ENCODE peak calls at places on chromosomes 11 and 22, in nine cellular contexts. L is CD8-positive, alpha-beta T cell; R is activated naive CD4-positive, alpha-beta T cell; A is putamen; P is DMS53; S is A549; E is EH; I is cardiac muscle cell; X is AG04449. Z is an unnamed sample.

GRCh38 chr11:95930948-95931347 is 7.0 kb upstream of the MTMR2 start:
- DNase-seq in X (no peak), E (no peak), L (no peak), A (no peak), I (no peak), S (no peak), R (no peak), P (no peak), Z (no peak)

GRCh38 chr22:20946080-20946986 is 20.7 kb upstream of the AIFM3 start:
- DNase-seq in I (no peak), E (peak), X (no peak), R (no peak), P (peak), A (no peak), L (no peak), S (no peak), Z (no peak)

GRCh38 chr11:64834723-64835615 is 9.5 kb downstream of the CDC42BPG start:
- DNase-seq in L (no peak), A (no peak), R (no peak), P (peak), E (peak), I (no peak), X (no peak), S (peak), Z (no peak)

GRCh38 chr11:10878408-10879214 is 20.8 kb upstream of the ZBED5 start:
- DNase-seq in I (peak), S (peak), X (no peak), A (no peak), P (peak), E (peak), L (no peak), R (no peak), Z (no peak)

GRCh38 chr11:66221726-66222236 is 46.7 kb upstream of the RAB1B start:
- DNase-seq in A (no peak), P (peak), X (no peak), E (no peak), I (no peak), L (no peak), S (no peak), R (no peak), Z (no peak)

GRCh38 chr22:48651036-48651890 is 1176.4 kb downstream of the BRD1 start:
- DNase-seq in X (no peak), I (no peak), L (no peak), E (no peak), P (no peak), R (no peak), S (no peak), A (no peak), Z (no peak)

GRCh38 chr11:2190670-2191471 is 19.3 kb upstream of the TH start:
- DNase-seq in X (no peak), E (no peak), P (no peak), S (no peak), R (no peak), I (no peak), L (no peak), A (no peak), Z (no peak)

GRCh38 chr11:45179686-45180085 is 33.2 kb downstream of the PRDM11 start:
- DNase-seq in P (peak), A (no peak), I (no peak), X (no peak), R (no peak), E (no peak), L (no peak), S (no peak), Z (no peak)

GRCh38 chr22:46967445-46968358 is 205.3 kb downstream of the TBC1D22A start:
- DNase-seq in S (no peak), P (no peak), R (no peak), X (no peak), L (no peak), A (no peak), E (no peak), I (no peak), Z (no peak)

GRCh38 chr11:66113132-66113856 is 43.2 kb downstream of the PACS1 start:
- DNase-seq in A (no peak), E (peak), S (peak), I (no peak), R (no peak), L (no peak), P (peak), X (peak), Z (no peak)

GRCh38 chr11:122059565-122059964 is 56.5 kb downstream of the BLID start:
- DNase-seq in X (no peak), E (no peak), I (no peak), L (no peak), R (no peak), P (no peak), S (no peak), A (no peak), Z (no peak)

Z was measured in natural killer cell.